ENCODE peak calls at places on chromosome 9, in nine cellular contexts. R is left cardiac atrium; O is GM13976; M is stimulated activated naive CD8-positive, alpha-beta T cell treated with anti-CD3 and anti-CD28 coated beads, Interleukin-15, amount 100 ng/mL, for 72 hours; P is M059J; U is stimulated activated CD4-positive, alpha-beta T cell treated with anti-CD3 and anti-CD28 coated beads, Interleukin-1b, Interleukin-23, amount 100 ng/mL, for 4 hours; G is T-helper 9 cell; K is GM19239; N is NCI-H1105 treated with DMSO at 0.1 percent for 48 hours. J is an unnamed sample.

GRCh38 chr9:38651400-38652042 is 31.1 kb upstream of the ANKRD18A start:
- DNase-seq in R (peak), O (peak), M (no peak), P (no peak), U (no peak), G (no peak), K (no peak), N (no peak), J (no peak)

GRCh38 chr9:137218754-137219271 is 3.2 kb downstream of the RNF208 start:
- DNase-seq in R (no peak), O (no peak), M (no peak), P (peak), U (no peak), G (no peak), K (no peak), N (no peak), J (no peak)

GRCh38 chr9:95131023-95131943 is 186.2 kb downstream of the FANCC start:
- DNase-seq in R (peak), O (peak), M (peak), P (peak), U (peak), G (peak), K (peak), N (peak), J (peak)

GRCh38 chr9:87184956-87185642 is 237.8 kb upstream of the GAS1 start:
- DNase-seq in R (no peak), O (no peak), M (no peak), P (peak), U (no peak), G (no peak), K (no peak), N (no peak), J (no peak)

GRCh38 chr9:92325991-92326500 is 293 bp downstream of the CENPP start:
- DNase-seq in R (no peak), O (peak), M (no peak), P (no peak), U (no peak), G (no peak), K (no peak), N (no peak), J (peak)

GRCh38 chr9:81379655-81380054 is 309.7 kb downstream of the TLE1 start:
- DNase-seq in R (no peak), O (no peak), M (no peak), P (no peak), U (no peak), G (no peak), K (no peak), N (no peak), J (no peak)

GRCh38 chr9:83267741-83268140 is 204.8 kb upstream of the RASEF start:
- DNase-seq in R (no peak), O (no peak), M (no peak), P (no peak), U (no peak), G (no peak), K (no peak), N (no peak), J (no peak)

GRCh38 chr9:87567566-87567965 is 69.9 kb downstream of the DAPK1 start:
- DNase-seq in R (peak), O (no peak), M (no peak), P (peak), U (no peak), G (no peak), K (no peak), N (no peak), J (no peak)

GRCh38 chr9:7879551-7880245 is 80.1 kb upstream of the DMAC1 start:
- DNase-seq in R (no peak), O (no peak), M (peak), P (no peak), U (peak), G (no peak), K (no peak), N (no peak), J (no peak)

GRCh38 chr9:123314617-123315016 is 41.4 kb upstream of the CRB2 start:
- DNase-seq in R (no peak), O (no peak), M (no peak), P (no peak), U (no peak), G (no peak), K (no peak), N (no peak), J (no peak)

GRCh38 chr9:138045541-138046490 is 168.2 kb downstream of the CACNA1B start:
- DNase-seq in R (no peak), O (peak), M (no peak), P (no peak), U (no peak), G (no peak), K (no peak), N (no peak), J (no peak)

GRCh38 chr9:99445920-99446319 is 223.8 kb downstream of the SEC61B start:
- DNase-seq in R (no peak), O (no peak), M (no peak), P (peak), U (no peak), G (no peak), K (no peak), N (no peak), J (no peak)

GRCh38 chr9:36486933-36487481 is 85.7 kb upstream of the MELK start:
- DNase-seq in R (peak), O (peak), M (peak), P (peak), U (peak), G (peak), K (peak), N (no peak), J (peak)

GRCh38 chr9:89482056-89482784 is 15.7 kb downstream of the SEMA4D start:
- DNase-seq in R (no peak), O (no peak), M (peak), P (no peak), U (no peak), G (no peak), K (no peak), N (no peak), J (no peak)

GRCh38 chr9:109282302-109282701 is 38.6 kb downstream of the EPB41L4B start:
- DNase-seq in R (no peak), O (no peak), M (no peak), P (no peak), U (no peak), G (no peak), K (no peak), N (no peak), J (no peak)

GRCh38 chr9:107361816-107362215 is 78.7 kb downstream of the RAD23B start:
- DNase-seq in R (no peak), O (no peak), M (no peak), P (no peak), U (no peak), G (no peak), K (no peak), N (no peak), J (peak)